ENCODE peak calls at places on chromosomes 13 and 19, in eight cellular contexts. Z, B, A, W, Y, J, M and D are unnamed samples.

GRCh38 chr19:14686411-14686810 is 3.4 kb upstream of the ZNF333 start:
- DNase-seq in Y (peak; percentile 39), W (no peak), Z (no peak), B (no peak), M (peak; percentile 12), J (no peak), A (peak; percentile 18), D (peak; percentile 16)

GRCh38 chr19:19822148-19822429 is 539 bp upstream of the ZNF506 start:
- DNase-seq in Y (no peak), Z (no peak), B (no peak), J (no peak), M (no peak), A (no peak), W (no peak), D (no peak)

GRCh38 chr13:52010890-52011689 is at the start of gene ATP7B:
- DNase-seq in W (peak; percentile 64), Z (no peak), J (peak; percentile 12), M (peak; percentile 6), Y (peak; percentile 43), A (no peak), B (no peak), D (peak; percentile 38)

GRCh38 chr13:82636119-82636518 is 1246.2 kb downstream of the SLITRK1 start:
- DNase-seq in M (no peak), A (no peak), Y (no peak), J (peak; percentile 2), B (no peak), W (no peak), Z (no peak), D (no peak)

GRCh38 chr19:35006342-35006998 is 6.3 kb downstream of the GRAMD1A start:
- DNase-seq in Y (peak; percentile 86), W (no peak), M (no peak), Z (no peak), A (peak; percentile 41), B (no peak), J (peak; percentile 90), D (no peak)

GRCh38 chr19:41298327-41298964 is 11.5 kb upstream of the CCDC97 start:
- DNase-seq in B (no peak), M (peak; percentile 61), Z (peak; percentile 52), J (peak; percentile 77), Y (no peak), W (no peak), A (no peak), D (no peak)

GRCh38 chr19:54107876-54108490 is 5.3 kb downstream of the NDUFA3 start:
- DNase-seq in B (no peak), A (no peak), W (no peak), J (no peak), M (no peak), Z (no peak), Y (no peak), D (no peak)

GRCh38 chr13:43268632-43269031 is 245.2 kb downstream of the DNAJC15 start:
- DNase-seq in J (no peak), Z (no peak), Y (no peak), W (no peak), B (no peak), M (no peak), A (no peak), D (no peak)

GRCh38 chr19:3243851-3244700 is 19.6 kb downstream of the CELF5 start:
- DNase-seq in W (peak; percentile 89), J (peak; percentile 51), B (peak; percentile 60), A (peak; percentile 63), Y (no peak), M (peak; percentile 59), Z (peak; percentile 12), D (no peak)